ENCODE peak calls at places on chromosomes 5 and 9, in seven cellular contexts. U is endothelial cell of umbilical vein, N is A549, W is neural progenitor cell, V is mammary epithelial cell, T is OCI-LY7, L is fibroblast of lung. Y is an unnamed sample.

GRCh38 chr9:127231666-127232065 is 32.9 kb upstream of the GARNL3 start:
- DNase-seq in U (no peak), N (no peak), W (no peak), V (no peak), T (no peak), L (no peak), Y (no peak)

GRCh38 chr9:118829334-118829733 is 539.9 kb downstream of the BRINP1 start:
- DNase-seq in U (no peak), N (no peak), W (peak; percentile 34), V (peak; percentile 22), T (no peak), L (peak; percentile 14), Y (peak; percentile 9)

GRCh38 chr9:114889802-114890224 is 40.6 kb downstream of the TNFSF8 start:
- DNase-seq in U (no peak), N (no peak), W (no peak), V (peak; percentile 40), T (peak; percentile 76), L (peak; percentile 39), Y (peak; percentile 47)

GRCh38 chr9:126151671-126152050 is 175.0 kb upstream of the MVB12B start:
- DNase-seq in U (no peak), N (no peak), W (no peak), V (no peak), T (no peak), L (peak; percentile 4), Y (no peak)

GRCh38 chr5:135568241-135568640 is 10.6 kb downstream of the CXCL14 start:
- DNase-seq in U (no peak), N (no peak), W (no peak), V (no peak), T (no peak), L (no peak), Y (no peak)

GRCh38 chr5:163504091-163504931 is 1.1 kb upstream of the MAT2B start:
- DNase-seq in U (peak; percentile 75), N (no peak), W (peak; percentile 55), V (peak; percentile 59), T (peak; percentile 45), L (peak; percentile 76), Y (peak; percentile 88)

GRCh38 chr5:113574417-113574816 is 60.9 kb downstream of the YTHDC2 start:
- DNase-seq in U (no peak), N (no peak), W (no peak), V (peak; percentile 74), T (no peak), L (peak; percentile 98), Y (no peak)

GRCh38 chr5:30469691-30470090 is 723.8 kb upstream of the CDH6 start:
- DNase-seq in U (no peak), N (no peak), W (no peak), V (no peak), T (no peak), L (no peak), Y (no peak)

GRCh38 chr5:29054694-29055093 is 2016.3 kb upstream of the CDH9 start:
- DNase-seq in U (no peak), N (no peak), W (no peak), V (no peak), T (no peak), L (no peak), Y (no peak)

GRCh38 chr9:5269249-5269715 is 35.2 kb downstream of the RLN2 start:
- DNase-seq in U (peak; percentile 90), N (no peak), W (peak; percentile 18), V (peak; percentile 65), T (no peak), L (peak; percentile 90), Y (peak; percentile 78)

GRCh38 chr9:33458444-33458843 is 11.1 kb upstream of the AQP3 start:
- DNase-seq in U (peak; percentile 38), N (peak; percentile 73), W (no peak), V (peak; percentile 82), T (peak; percentile 52), L (peak; percentile 40), Y (peak; percentile 41)

GRCh38 chr9:114688388-114688787 is 6.4 kb upstream of the TEX48 start:
- DNase-seq in U (no peak), N (no peak), W (no peak), V (no peak), T (no peak), L (no peak), Y (no peak)

GRCh38 chr9:122126340-122127333 is 32.9 kb downstream of the NDUFA8 start:
- DNase-seq in U (no peak), N (no peak), W (peak; percentile 69), V (no peak), T (no peak), L (peak; percentile 61), Y (no peak)

GRCh38 chr5:81909677-81910076 is 62.1 kb upstream of the ATG10 start:
- DNase-seq in U (no peak), N (no peak), W (no peak), V (no peak), T (no peak), L (no peak), Y (no peak)

GRCh38 chr5:1793966-1794895 is 5.4 kb downstream of the MRPL36 start:
- DNase-seq in U (no peak), N (no peak), W (no peak), V (peak; percentile 46), T (no peak), L (peak; percentile 96), Y (peak; percentile 41)

GRCh38 chr5:147234825-147235635 is at the start of gene STK32A:
- DNase-seq in U (peak; percentile 25), N (no peak), W (peak; percentile 92), V (peak; percentile 32), T (no peak), L (peak; percentile 53), Y (peak; percentile 32)

GRCh38 chr5:74988273-74988983 is 63.9 kb downstream of the GCNT4 start:
- DNase-seq in U (no peak), N (no peak), W (no peak), V (no peak), T (no peak), L (no peak), Y (no peak)

GRCh38 chr9:87592554-87593394 is 95.1 kb downstream of the DAPK1 start:
- DNase-seq in U (no peak), N (no peak), W (no peak), V (no peak), T (no peak), L (peak; percentile 79), Y (no peak)

GRCh38 chr5:100595152-100595811 is 60.1 kb downstream of the FAM174A start:
- DNase-seq in U (peak; percentile 96), N (peak; percentile 6), W (no peak), V (peak; percentile 88), T (no peak), L (peak; percentile 98), Y (no peak)

GRCh38 chr5:150107909-150108447 is 21.6 kb upstream of the CSF1R start:
- DNase-seq in U (no peak), N (no peak), W (no peak), V (no peak), T (no peak), L (peak; percentile 28), Y (no peak)

GRCh38 chr5:158384535-158385421 is 525.8 kb upstream of the CLINT1 start:
- DNase-seq in U (peak; percentile 79), N (peak; percentile 8), W (no peak), V (peak; percentile 97), T (no peak), L (peak; percentile 99), Y (no peak)

GRCh38 chr9:85147046-85147640 is 477.6 kb downstream of the NTRK2 start:
- DNase-seq in U (no peak), N (no peak), W (no peak), V (no peak), T (no peak), L (no peak), Y (no peak)

GRCh38 chr9:38360880-38361836 is 31.3 kb upstream of the ALDH1B1 start:
- DNase-seq in U (no peak), N (no peak), W (peak; percentile 22), V (no peak), T (no peak), L (peak; percentile 28), Y (no peak)

GRCh38 chr5:82290908-82291307 is 12.8 kb upstream of the RPS23 start:
- DNase-seq in U (no peak), N (no peak), W (no peak), V (no peak), T (no peak), L (no peak), Y (no peak)

GRCh38 chr5:114148253-114148652 is 213.6 kb upstream of the KCNN2 start:
- DNase-seq in U (no peak), N (no peak), W (no peak), V (no peak), T (no peak), L (no peak), Y (no peak)

GRCh38 chr5:103205991-103206700 is 52.4 kb upstream of the MACIR start:
- DNase-seq in U (peak; percentile 13), N (no peak), W (no peak), V (no peak), T (no peak), L (no peak), Y (no peak)
- H3K4me3 ChIP-seq in U (no peak overlapping the region), N (no peak overlapping the region), W (no peak overlapping the region), V (no peak overlapping the region), T (no peak overlapping the region), L (no peak overlapping the region), Y (no peak overlapping the region)

GRCh38 chr9:99720455-99721050 is 101.1 kb upstream of the NR4A3 start:
- DNase-seq in U (no peak), N (no peak), W (no peak), V (no peak), T (no peak), L (peak; percentile 13), Y (peak; percentile 66)
- H3K4me2 ChIP-seq in U (no peak overlapping the region), N (no peak overlapping the region), W (no peak overlapping the region), V (peak overlapping the region; percentile 57), T (no peak overlapping the region), L (peak overlapping the region; percentile 74), Y (peak overlapping the region; percentile 78)

GRCh38 chr5:57420821-57421220 is 61.8 kb downstream of the ACTBL2 start:
- DNase-seq in U (no peak), N (no peak), W (no peak), V (no peak), T (no peak), L (peak; percentile 57), Y (no peak)

GRCh38 chr5:57417981-57418380 is 64.6 kb downstream of the ACTBL2 start:
- DNase-seq in U (no peak), N (no peak), W (no peak), V (no peak), T (no peak), L (peak; percentile 53), Y (no peak)

GRCh38 chr5:57422341-57422740 is 60.3 kb downstream of the ACTBL2 start:
- DNase-seq in U (no peak), N (no peak), W (no peak), V (no peak), T (no peak), L (no peak), Y (no peak)

GRCh38 chr5:57417320-57417719 is 65.3 kb downstream of the ACTBL2 start:
- DNase-seq in U (no peak), N (no peak), W (no peak), V (no peak), T (no peak), L (no peak), Y (no peak)

GRCh38 chr5:57422993-57423392 is 59.6 kb downstream of the ACTBL2 start:
- DNase-seq in U (no peak), N (no peak), W (no peak), V (no peak), T (no peak), L (no peak), Y (no peak)
- H3K4me3 ChIP-seq in U (no peak overlapping the region), N (no peak overlapping the region), W (no peak overlapping the region), V (no peak overlapping the region), T (no peak overlapping the region), L (no peak overlapping the region), Y (no peak overlapping the region)

GRCh38 chr5:52705720-52706119 is 82.0 kb upstream of the ITGA1 start:
- DNase-seq in U (peak; percentile 79), N (no peak), W (no peak), V (peak; percentile 6), T (no peak), L (no peak), Y (peak; percentile 25)
- H3K4me2 ChIP-seq in U (peak overlapping the region; percentile 53), N (no peak overlapping the region), W (no peak overlapping the region), V (no peak overlapping the region), T (no peak overlapping the region), L (no peak overlapping the region), Y (no peak overlapping the region)

Y was measured in MM.1S.